ENCODE peak calls at places on chromosomes 7 and 10, in five cellular contexts. S is hepatocyte; V is CD4-positive, alpha-beta T cell; N is uterus; A is mammary epithelial cell. W is an unnamed sample.
A peak's percentile ranks its signal among the peaks of the same experiment; 100 is the strongest.

GRCh38 chr10:42367532-42368230 is 270.7 kb downstream of the ZNF33B start:
- DNase-seq in S (no peak), N (peak; percentile 70), A (peak; percentile 94), V (peak; percentile 0), W (peak; percentile 67)

GRCh38 chr10:125639846-125640245 is 43.1 kb downstream of the TEX36 start:
- DNase-seq in S (no peak), N (no peak), V (no peak), A (no peak), W (no peak)

GRCh38 chr7:141701489-141702046 is 398 bp downstream of the DENND11 start:
- DNase-seq in N (peak; percentile 27), S (peak; percentile 58), V (peak; percentile 48), A (no peak), W (no peak)

GRCh38 chr10:120475844-120476791 is 19.1 kb downstream of the PLPP4 start:
- DNase-seq in V (no peak), A (no peak), S (no peak), N (no peak), W (no peak)

GRCh38 chr10:4240641-4241197 is 455.7 kb upstream of the KLF6 start:
- DNase-seq in S (no peak), A (no peak), V (no peak), N (no peak), W (no peak)

GRCh38 chr7:115368998-115369397 is 447.1 kb downstream of the MDFIC start:
- DNase-seq in S (no peak), V (no peak), A (no peak), N (no peak), W (no peak)

GRCh38 chr7:141884544-141885227 is 31.5 kb upstream of the OR9A4 start:
- DNase-seq in N (no peak), S (no peak), V (no peak), A (no peak), W (no peak)

GRCh38 chr10:74925716-74926115 is 99.3 kb downstream of the KAT6B start:
- DNase-seq in A (no peak), N (no peak), V (no peak), S (no peak), W (no peak)

GRCh38 chr10:64118736-64119135 is 597.5 kb downstream of the REEP3 start:
- DNase-seq in S (no peak), V (no peak), N (no peak), A (no peak), W (no peak)

GRCh38 chr10:70223728-70224127 is 9.5 kb downstream of the PPA1 start:
- DNase-seq in S (no peak), A (no peak), N (no peak), V (no peak), W (no peak)

GRCh38 chr7:36390199-36391090 is 783 bp downstream of the ANLN start:
- DNase-seq in N (peak; percentile 31), A (peak; percentile 87), S (peak; percentile 93), V (no peak), W (no peak)

GRCh38 chr7:45695249-45695995 is 121.3 kb downstream of the ADCY1 start:
- DNase-seq in A (no peak), V (no peak), S (no peak), N (no peak), W (no peak)

GRCh38 chr7:129285195-129285594 is 60.4 kb downstream of the AHCYL2 start:
- DNase-seq in S (no peak), V (no peak), A (no peak), N (no peak), W (no peak)

GRCh38 chr7:47045592-47045991 is 536.3 kb downstream of the TNS3 start:
- DNase-seq in N (no peak), A (no peak), S (no peak), V (no peak), W (no peak)

GRCh38 chr7:43482679-43483252 is 100.1 kb upstream of the STK17A start:
- DNase-seq in N (no peak), S (no peak), A (no peak), V (no peak), W (no peak)

GRCh38 chr7:143417734-143418378 is 9.2 kb upstream of the EPHA1 start:
- DNase-seq in S (no peak), A (no peak), N (no peak), V (no peak), W (no peak)

GRCh38 chr7:11830582-11831382 is 1.2 kb downstream of the THSD7A start:
- DNase-seq in S (peak; percentile 19), A (peak; percentile 3), V (no peak), N (no peak), W (no peak)

GRCh38 chr10:77196616-77197015 is 441.0 kb downstream of the KCNMA1 start:
- DNase-seq in A (no peak), S (no peak), V (no peak), N (no peak), W (no peak)

GRCh38 chr7:32500922-32501341 is 5.6 kb downstream of the AVL9 start:
- DNase-seq in N (no peak), S (no peak), A (peak; percentile 27), V (no peak), W (no peak)

GRCh38 chr10:58335306-58336005 is 650 bp downstream of the UBE2D1 start:
- DNase-seq in A (peak; percentile 73), S (peak; percentile 44), V (no peak), N (peak; percentile 32), W (no peak)

GRCh38 chr10:52883996-52884871 is 111.7 kb upstream of the MBL2 start:
- DNase-seq in V (no peak), A (peak; percentile 97), S (peak; percentile 78), N (no peak), W (no peak)

GRCh38 chr10:117152668-117153067 is 14.6 kb upstream of the VAX1 start:
- DNase-seq in S (no peak), V (no peak), N (no peak), A (no peak), W (no peak)

GRCh38 chr7:100170111-100170897 is 1.9 kb upstream of the GAL3ST4 start:
- DNase-seq in S (no peak), V (no peak), A (no peak), N (no peak), W (no peak)

GRCh38 chr7:101134399-101134980 is 7.6 kb downstream of the SERPINE1 start:
- DNase-seq in A (no peak), V (no peak), N (no peak), S (no peak), W (no peak)

GRCh38 chr10:127216786-127217185 is 20.4 kb upstream of the INSYN2A start:
- DNase-seq in A (peak; percentile 59), S (no peak), V (no peak), N (no peak), W (no peak)

GRCh38 chr10:75922435-75922834 is 491.0 kb downstream of the LRMDA start:
- DNase-seq in V (no peak), N (no peak), S (no peak), A (peak; percentile 11), W (no peak)

GRCh38 chr10:124952123-124952522 is 10.2 kb downstream of the ZRANB1 start:
- DNase-seq in N (no peak), A (no peak), V (no peak), S (no peak), W (no peak)

GRCh38 chr7:98681496-98681895 is 64.4 kb downstream of the NPTX2 start:
- DNase-seq in N (no peak), V (no peak), S (no peak), A (no peak), W (no peak)

DNA sequence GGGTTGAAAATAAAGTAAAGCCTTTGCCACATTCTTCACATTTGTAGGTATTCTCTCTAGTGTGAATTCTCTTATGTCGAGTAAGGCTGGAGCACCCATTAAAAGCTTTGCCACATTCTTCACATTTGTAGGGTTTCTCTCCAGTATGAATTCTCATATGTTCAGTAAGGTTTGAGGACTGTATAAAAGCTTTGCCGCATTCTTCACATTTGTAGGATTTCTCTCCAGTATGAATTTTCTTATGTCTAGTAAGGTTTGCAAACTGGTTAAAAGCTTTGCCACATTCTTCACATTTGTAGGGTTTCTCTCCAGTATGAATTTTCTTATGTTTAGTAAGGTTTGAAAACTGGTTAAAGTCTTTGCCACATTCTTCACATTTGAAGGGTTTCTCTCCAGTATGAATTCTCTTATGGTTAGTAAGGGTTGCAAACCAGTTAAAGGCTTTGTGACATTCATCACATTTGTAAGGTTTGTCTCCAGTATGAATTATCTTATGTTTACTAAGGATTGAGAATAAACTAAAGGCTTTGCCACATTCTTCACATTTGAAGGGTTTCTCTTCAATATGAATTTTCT is 41.4 kb downstream of the ZNF680 start:
- DNase-seq in A (no peak), S (no peak), N (no peak), V (no peak), W (no peak)
- H3K9me3 ChIP-seq in A (peaks cover 44% of the 10 kb centered on the region), S (peaks cover 8% of the 10 kb centered on the region), N (peaks cover 50% of the 10 kb centered on the region), V (peaks cover 89% of the 10 kb centered on the region), W (peaks cover 89% of the 10 kb centered on the region)

DNA sequence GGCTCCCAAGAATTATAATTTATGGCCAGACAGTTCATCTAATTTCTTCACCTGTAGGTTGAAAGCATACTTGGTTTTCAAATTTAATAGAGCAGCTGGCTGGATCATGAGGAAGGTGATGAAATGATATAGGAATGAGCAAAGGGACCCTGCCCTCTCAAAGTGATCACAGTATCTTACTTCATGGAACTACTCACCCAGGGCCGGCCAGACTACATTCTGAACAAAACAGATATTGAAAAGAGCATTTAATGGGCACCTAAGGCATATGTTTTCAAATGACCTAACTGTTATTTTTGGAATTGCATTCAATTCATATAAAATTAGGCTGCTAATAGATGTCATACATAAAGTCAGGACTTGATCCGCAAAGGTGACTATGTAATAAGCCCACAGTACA is 31.3 kb downstream of the SVIL start:
- DNase-seq in A (no peak), V (no peak), N (no peak), S (no peak), W (no peak)
- H3K9me3 ChIP-seq in A (no peaks in the 10 kb centered on the region), V (no peaks in the 10 kb centered on the region), N (no peaks in the 10 kb centered on the region), S (no peaks in the 10 kb centered on the region), W (no peaks in the 10 kb centered on the region)

GRCh38 chr7:57385668-57386067 is 64.3 kb upstream of the ZNF716 start:
- DNase-seq in V (no peak), N (no peak), A (no peak), S (no peak), W (no peak)
- H3K9me3 ChIP-seq in V (peaks cover 20% of the 10 kb centered on the region), N (no peaks in the 10 kb centered on the region), A (peaks cover 60% of the 10 kb centered on the region), S (no peaks in the 10 kb centered on the region), W (no peaks in the 10 kb centered on the region)

GRCh38 chr10:105252908-105253307 is 611.8 kb downstream of the SORCS3 start:
- DNase-seq in S (no peak), A (no peak), V (no peak), N (no peak), W (no peak)
- H3K9me3 ChIP-seq in S (no peaks in the 10 kb centered on the region), A (no peaks in the 10 kb centered on the region), V (no peaks in the 10 kb centered on the region), N (no peaks in the 10 kb centered on the region), W (no peaks in the 10 kb centered on the region)

GRCh38 chr7:157561523-157561785 is 224.7 kb downstream of the DNAJB6 start:
- DNase-seq in S (no peak), A (no peak), N (no peak), V (no peak), W (no peak)
- H3K9me3 ChIP-seq in S (no peaks in the 10 kb centered on the region), A (peaks cover 44% of the 10 kb centered on the region), N (no peaks in the 10 kb centered on the region), V (no peaks in the 10 kb centered on the region), W (no peaks in the 10 kb centered on the region)

GRCh38 chr10:133590970-133591359 is 25.6 kb upstream of the SYCE1 start:
- DNase-seq in N (no peak), A (no peak), V (no peak), S (no peak), W (no peak)
- H3K9me3 ChIP-seq in N (no peaks in the 10 kb centered on the region), A (no peaks in the 10 kb centered on the region), V (no peaks in the 10 kb centered on the region), S (no peaks in the 10 kb centered on the region), W (no peaks in the 10 kb centered on the region)

GRCh38 chr7:157796846-157797245 is 460.0 kb downstream of the DNAJB6 start:
- DNase-seq in A (no peak), V (no peak), N (no peak), S (no peak), W (no peak)
- H3K9me3 ChIP-seq in A (peaks cover 46% of the 10 kb centered on the region), V (no peaks in the 10 kb centered on the region), N (no peaks in the 10 kb centered on the region), S (no peaks in the 10 kb centered on the region), W (no peaks in the 10 kb centered on the region)

GRCh38 chr7:158063850-158064610 is 523.6 kb downstream of the PTPRN2 start:
- DNase-seq in S (no peak), A (no peak), N (no peak), V (no peak), W (no peak)
- H3K9me3 ChIP-seq in S (no peaks in the 10 kb centered on the region), A (peaks cover 44% of the 10 kb centered on the region), N (no peaks in the 10 kb centered on the region), V (no peaks in the 10 kb centered on the region), W (no peaks in the 10 kb centered on the region)

W was measured in thoracic aorta.